ENCODE peak calls at places on chromosomes 1 and 21, in eight cellular contexts. Z, G, V, M, E, N, D and Q are unnamed samples.

GRCh38 chr21:24367936-24368335 is 1239.3 kb downstream of the MRPL39 start:
- DNase-seq in Z (no peak), G (no peak), V (no peak), M (no peak), E (peak), N (no peak), D (no peak), Q (no peak)

GRCh38 chr21:46111193-46111571 is 13.3 kb downstream of the COL6A2 start:
- DNase-seq in Z (no peak), G (no peak), V (no peak), M (no peak), E (no peak), N (no peak), D (no peak), Q (peak)

GRCh38 chr1:22557341-22557950 is 5.8 kb upstream of the EPHA8 start:
- DNase-seq in Z (no peak), G (no peak), V (no peak), M (peak), E (no peak), N (no peak), D (no peak), Q (no peak)

GRCh38 chr1:181179980-181180964 is 91.8 kb downstream of the IER5 start:
- DNase-seq in Z (no peak), G (no peak), V (peak), M (peak), E (no peak), N (peak), D (no peak), Q (no peak)

GRCh38 chr1:230507671-230508407 is 81.7 kb upstream of the PGBD5 start:
- DNase-seq in Z (no peak), G (no peak), V (peak), M (no peak), E (no peak), N (peak), D (no peak), Q (no peak)

GRCh38 chr1:233020441-233020840 is 70.0 kb downstream of the NTPCR start:
- DNase-seq in Z (no peak), G (no peak), V (no peak), M (no peak), E (no peak), N (no peak), D (no peak), Q (no peak)

GRCh38 chr1:26602378-26602959 is 72.9 kb downstream of the RPS6KA1 start:
- DNase-seq in Z (peak), G (peak), V (peak), M (no peak), E (peak), N (no peak), D (no peak), Q (no peak)

GRCh38 chr1:171389176-171389575 is 75.2 kb downstream of the FMO4 start:
- DNase-seq in Z (no peak), G (no peak), V (peak), M (peak), E (no peak), N (no peak), D (no peak), Q (no peak)

GRCh38 chr1:109765896-109766615 is 2.3 kb upstream of the EPS8L3 start:
- DNase-seq in Z (no peak), G (no peak), V (no peak), M (no peak), E (peak), N (no peak), D (no peak), Q (peak)

GRCh38 chr1:17274186-17275170 is 25.6 kb downstream of the PADI3 start:
- DNase-seq in Z (no peak), G (peak), V (peak), M (no peak), E (peak), N (no peak), D (no peak), Q (no peak)

GRCh38 chr1:239361403-239361802 is 25.0 kb upstream of the CHRM3 start:
- DNase-seq in Z (no peak), G (peak), V (peak), M (peak), E (peak), N (no peak), D (no peak), Q (no peak)

GRCh38 chr1:236451796-236452373 is 57.8 kb downstream of the EDARADD start:
- DNase-seq in Z (no peak), G (peak), V (peak), M (no peak), E (no peak), N (no peak), D (peak), Q (peak)

GRCh38 chr1:18631496-18632217 is 1.0 kb downstream of the PAX7 start:
- DNase-seq in Z (no peak), G (no peak), V (no peak), M (no peak), E (no peak), N (no peak), D (no peak), Q (no peak)

GRCh38 chr1:109084563-109085517 is 5.7 kb upstream of the TMEM167B start:
- DNase-seq in Z (no peak), G (no peak), V (no peak), M (no peak), E (no peak), N (no peak), D (no peak), Q (no peak)

GRCh38 chr1:227886503-227886961 is 61.2 kb downstream of the WNT9A start:
- DNase-seq in Z (no peak), G (no peak), V (no peak), M (no peak), E (no peak), N (no peak), D (no peak), Q (no peak)

GRCh38 chr1:22953392-22954141 is 19.1 kb downstream of the LACTBL1 start:
- DNase-seq in Z (no peak), G (no peak), V (no peak), M (no peak), E (no peak), N (no peak), D (no peak), Q (no peak)

GRCh38 chr1:63611231-63611630 is 18.0 kb downstream of the PGM1 start:
- DNase-seq in Z (no peak), G (no peak), V (no peak), M (no peak), E (no peak), N (no peak), D (no peak), Q (no peak)

GRCh38 chr1:212247179-212247721 is 38.0 kb upstream of the PPP2R5A start:
- DNase-seq in Z (no peak), G (no peak), V (peak), M (no peak), E (no peak), N (no peak), D (no peak), Q (no peak)

GRCh38 chr1:29804181-29804899 is 568.0 kb downstream of the PTPRU start:
- DNase-seq in Z (no peak), G (no peak), V (no peak), M (no peak), E (no peak), N (no peak), D (no peak), Q (peak)

GRCh38 chr1:149993181-149993580 is 17.3 kb downstream of the OTUD7B start:
- DNase-seq in Z (no peak), G (no peak), V (no peak), M (no peak), E (no peak), N (no peak), D (no peak), Q (no peak)